ENCODE peak calls at places on chromosomes 2 and 18, in six cellular contexts. R is bronchial epithelial cell, S is astrocyte, E is brain microvascular endothelial cell, B is BJ, I is HCT116. F is an unnamed sample. For H3K36me3, the result is how much of the 10 kb centered on the place peaks cover.

GRCh38 chr2:28639836-28640235 is 111.8 kb upstream of the PPP1CB start:
- DNase-seq in I (no peak), E (no peak), B (no peak), R (peak), S (no peak), F (peak)

GRCh38 chr18:25351773-25352628 is at the start of gene ZNF521:
- DNase-seq in S (peak), I (peak), R (peak), B (no peak), E (peak), F (peak)

GRCh38 chr2:175154670-175155082 is 13.3 kb downstream of the ATF2 start:
- DNase-seq in B (no peak), E (peak), I (peak), S (peak), R (peak), F (no peak)

GRCh38 chr2:167480232-167480985 is 592.1 kb downstream of the XIRP2 start:
- DNase-seq in I (no peak), S (no peak), E (no peak), R (no peak), B (no peak), F (no peak)

GRCh38 chr2:59025157-59025757 is 784.1 kb upstream of the FANCL start:
- DNase-seq in E (peak), I (peak), S (no peak), R (peak), B (no peak), F (no peak)

GRCh38 chr2:47501374-47502200 is 98.6 kb downstream of the MSH2 start:
- DNase-seq in R (peak), E (peak), B (no peak), I (no peak), S (peak), F (peak)

GRCh38 chr2:138615257-138615656 is 113.7 kb downstream of the SPOPL start:
- DNase-seq in B (no peak), R (peak), I (no peak), E (peak), S (peak), F (peak)

GRCh38 chr2:11667866-11668637 is 1.9 kb downstream of the NTSR2 start:
- DNase-seq in R (no peak), B (no peak), E (no peak), I (no peak), S (no peak), F (no peak)

GRCh38 chr2:27989149-27989548 is 98.6 kb downstream of the BABAM2 start:
- DNase-seq in S (peak), B (no peak), R (peak), E (no peak), I (peak), F (peak)

GRCh38 chr18:49961271-49961670 is 147.9 kb upstream of the ACAA2 start:
- DNase-seq in I (no peak), E (no peak), S (no peak), B (no peak), R (no peak), F (no peak)

GRCh38 chr2:203328735-203329549 is 748 bp downstream of the ABI2 start:
- DNase-seq in I (no peak), R (peak), B (no peak), E (peak), S (peak), F (no peak)

GRCh38 chr2:229728360-229728759 is 14.0 kb upstream of the DNER start:
- DNase-seq in B (no peak), S (no peak), I (no peak), E (no peak), R (peak), F (no peak)

GRCh38 chr2:239181074-239181581 is 219.7 kb downstream of the HDAC4 start:
- DNase-seq in B (no peak), E (no peak), S (no peak), I (no peak), R (no peak), F (no peak)

GRCh38 chr2:167212054-167212648 is 323.9 kb downstream of the XIRP2 start:
- DNase-seq in R (peak), B (no peak), I (peak), E (peak), S (peak), F (no peak)

GRCh38 chr2:7773362-7773973 is 856.3 kb downstream of the RNF144A start:
- DNase-seq in I (peak), B (no peak), E (no peak), R (peak), S (peak), F (peak)

GRCh38 chr2:146246017-146246733 is 1598.7 kb upstream of the ACVR2A start:
- DNase-seq in E (peak), S (peak), I (no peak), B (no peak), R (peak), F (no peak)

GRCh38 chr18:48802543-48803428 is 148.0 kb downstream of the SMAD7 start:
- DNase-seq in S (no peak), I (no peak), E (no peak), B (no peak), R (no peak), F (no peak)

GRCh38 chr18:48634975-48635374 is 96.1 kb downstream of the CTIF start:
- DNase-seq in I (no peak), E (no peak), R (no peak), S (no peak), B (no peak), F (no peak)

GRCh38 chr2:83368461-83368860 is 1090.6 kb downstream of the SUCLG1 start:
- DNase-seq in I (no peak), S (no peak), E (no peak), B (no peak), R (no peak), F (no peak)

GRCh38 chr2:20125164-20125563 is 73.7 kb upstream of the LAPTM4A start:
- DNase-seq in I (no peak), S (no peak), E (no peak), R (no peak), B (no peak), F (no peak)

GRCh38 chr2:101361519-101361918 is 25.8 kb downstream of the CREG2 start:
- DNase-seq in I (no peak), E (no peak), R (no peak), B (no peak), S (no peak), F (no peak)

GRCh38 chr2:33134086-33134763 is 187.5 kb downstream of the LTBP1 start:
- DNase-seq in I (peak), B (peak), R (peak), E (peak), S (peak), F (peak)

GRCh38 chr2:198273670-198274069 is 469.3 kb downstream of the PLCL1 start:
- DNase-seq in B (no peak), S (peak), E (no peak), R (peak), I (no peak), F (no peak)

GRCh38 chr2:101007415-101008345 is 5.6 kb downstream of the RPL31 start:
- DNase-seq in I (no peak), R (no peak), B (no peak), E (no peak), S (no peak), F (no peak)

GRCh38 chr2:45898819-45899218 is 247.3 kb downstream of the PRKCE start:
- DNase-seq in S (no peak), I (no peak), E (no peak), R (no peak), B (no peak), F (no peak)

GRCh38 chr2:105755895-105756294 is 11.2 kb downstream of the NCK2 start:
- DNase-seq in R (peak), B (no peak), E (no peak), S (no peak), I (no peak), F (no peak)

GRCh38 chr2:112962308-112963175 is 15.3 kb upstream of the IL36G start:
- DNase-seq in B (no peak), I (no peak), S (no peak), E (no peak), R (peak), F (no peak)

GRCh38 chr18:24051256-24051947 is 36.8 kb downstream of the TTC39C start:
- DNase-seq in E (peak), R (peak), I (no peak), S (peak), B (no peak), F (no peak)

GRCh38 chr18:65906621-65907034 is 155.8 kb downstream of the CDH7 start:
- DNase-seq in B (no peak), E (no peak), S (no peak), I (no peak), R (no peak), F (no peak)

GRCh38 chr2:172230783-172231446 is 128.2 kb upstream of the DLX2 start:
- DNase-seq in S (peak), R (peak), I (no peak), B (no peak), E (no peak), F (no peak)

GRCh38 chr2:191376981-191377629 is 131.9 kb downstream of the MYO1B start:
- DNase-seq in B (peak), E (peak), S (peak), R (peak), I (peak), F (peak)

GRCh38 chr2:71938108-71938507 is 209.6 kb downstream of the CYP26B1 start:
- DNase-seq in B (no peak), I (no peak), R (no peak), S (no peak), E (no peak), F (no peak)

GRCh38 chr2:191894681-191895147 is 47.8 kb upstream of the CAVIN2 start:
- DNase-seq in R (peak), I (peak), B (peak), S (peak), E (peak), F (peak)

GRCh38 chr2:117917223-117917917 is 96.5 kb downstream of the CCDC93 start:
- DNase-seq in E (no peak), I (no peak), R (peak), B (no peak), S (no peak), F (no peak)

GRCh38 chr18:74526478-74526877 is 7.8 kb upstream of the CNDP1 start:
- DNase-seq in I (no peak), R (peak), E (no peak), S (no peak), B (no peak), F (no peak)

GRCh38 chr2:47905454-47906260 is 641 bp downstream of the FBXO11 start:
- DNase-seq in I (no peak), B (no peak), E (peak), S (peak), R (no peak), F (no peak)

DNA sequence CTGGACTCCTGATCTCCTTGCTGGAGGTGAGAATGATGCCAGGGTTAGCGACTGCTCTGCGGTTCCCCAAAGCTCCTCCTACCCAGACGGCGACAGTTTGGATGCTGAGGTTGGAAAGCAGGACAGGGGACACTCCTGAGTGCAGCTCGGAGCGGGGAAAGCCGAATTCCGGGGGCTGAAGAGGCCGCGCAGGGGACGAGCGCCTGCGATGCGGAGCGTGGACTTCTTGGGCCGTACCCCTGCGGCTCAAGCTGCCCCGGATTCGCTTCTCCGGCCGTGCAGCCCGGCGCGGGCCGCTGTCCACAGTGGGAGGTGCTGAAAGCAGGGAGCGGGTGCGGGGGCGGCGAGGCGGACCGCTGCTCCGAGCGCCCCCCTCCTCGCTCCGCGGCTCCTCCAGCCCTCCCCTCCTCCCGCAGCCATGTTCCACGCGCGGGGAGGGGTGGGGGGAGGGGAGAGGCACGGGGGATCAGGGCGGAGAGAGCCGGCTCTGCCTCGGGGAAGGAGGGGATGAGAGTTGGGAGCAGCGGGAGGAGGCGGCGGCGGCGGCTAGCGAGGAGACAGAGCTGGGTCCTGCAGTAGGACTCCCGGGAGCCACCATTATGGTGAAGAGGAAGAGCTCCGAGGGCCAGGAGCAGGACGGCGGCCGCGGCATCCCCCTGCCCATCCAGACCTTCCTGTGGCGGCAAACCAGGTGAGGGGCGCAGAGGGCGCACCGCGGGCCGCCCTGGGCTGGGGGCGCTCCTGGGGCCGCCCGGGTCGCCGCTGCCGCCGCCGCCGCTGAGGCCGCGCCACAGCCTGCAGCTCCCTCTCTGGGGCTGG is at the start of gene UNC80:
- DNase-seq in S (peak), E (peak), R (peak), B (no peak), I (no peak), F (no peak)
- H3K4me3 ChIP-seq in S (peak), E (peak), R (peak), B (peak), I (no peak), F (peak)

DNA sequence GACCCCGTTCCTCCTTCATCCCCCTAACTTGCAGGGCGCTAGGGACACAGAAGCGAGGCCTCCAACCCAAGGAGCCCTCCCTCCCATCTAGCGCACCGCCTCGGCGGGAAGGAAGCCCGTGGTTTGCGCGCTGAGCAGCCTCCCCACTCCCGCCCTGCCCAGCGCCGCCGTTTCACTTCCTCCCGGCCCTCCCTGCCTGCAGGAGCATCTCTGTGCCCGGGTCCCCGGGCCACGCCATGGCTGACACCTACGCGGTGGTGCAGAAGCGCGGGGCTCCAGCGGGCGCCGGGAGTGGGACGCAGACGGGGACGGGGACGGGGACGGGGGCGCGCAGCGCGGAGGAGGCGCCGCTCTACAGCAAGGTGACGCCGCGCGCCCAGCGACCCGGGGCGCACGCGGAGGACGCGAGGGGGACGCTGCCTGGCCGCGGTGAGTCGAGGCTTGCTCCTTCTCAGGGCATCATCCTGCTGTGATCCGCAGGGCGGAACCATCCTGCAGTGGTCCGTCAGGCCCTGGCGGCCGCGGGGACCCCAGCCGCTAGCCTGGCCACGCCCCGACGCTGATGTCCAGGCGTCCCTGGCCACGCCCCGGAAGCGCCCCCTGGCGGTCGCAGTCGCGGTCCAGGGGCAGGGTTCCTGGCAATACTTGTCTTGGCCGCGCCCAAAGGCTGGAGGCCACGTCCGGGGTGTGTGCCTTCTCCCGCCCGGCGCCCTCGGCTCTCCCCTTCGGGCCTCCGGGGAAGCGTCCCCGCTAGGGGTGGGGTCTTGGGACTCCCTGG is 16.4 kb downstream of the PTPN18 start:
- DNase-seq in B (no peak), E (peak), I (peak), S (peak), R (peak), F (no peak)
- TF ChIP-seq CTCF in B (peak), E (peak), I (peak), S (peak), R (peak), F (peak)

DNA sequence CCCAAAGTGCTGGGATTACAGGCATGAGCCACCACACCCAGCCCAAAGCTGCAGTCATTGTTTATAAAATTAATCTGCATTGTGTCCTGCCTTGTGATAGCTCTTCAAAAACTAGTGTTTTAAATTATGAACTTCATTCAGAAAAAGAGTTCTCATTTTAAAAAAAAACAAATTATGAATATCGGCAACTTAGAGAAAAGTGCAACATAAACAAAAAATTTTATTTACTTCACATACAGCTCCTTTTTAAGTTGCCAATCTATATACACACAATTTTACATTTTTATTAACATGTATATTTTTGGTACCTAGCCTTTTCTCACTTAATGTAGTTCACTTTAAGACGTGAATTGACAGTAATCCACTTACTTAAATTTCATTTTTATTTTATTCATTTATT is 46.9 kb downstream of the GEMIN6 start:
- DNase-seq in S (no peak), E (no peak), I (no peak), B (no peak), R (no peak), F (no peak)
- H3K36me3 ChIP-seq in S (under half), E (under half), I (under half), B (under half), R (under half), F (under half)

DNA sequence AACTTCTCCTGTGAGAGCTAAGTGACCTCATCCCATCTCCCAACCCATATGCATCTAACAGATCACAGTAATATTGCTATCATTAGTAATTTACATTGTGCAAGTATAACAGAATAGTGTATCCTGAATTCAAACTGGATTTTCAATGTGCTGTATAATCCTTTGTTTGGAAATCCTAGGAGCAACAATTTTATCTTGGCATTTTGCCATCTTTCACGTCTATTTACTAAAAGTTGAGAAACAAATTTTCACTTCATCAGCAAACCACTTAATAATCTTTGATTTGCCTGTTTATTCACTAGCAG is 3.8 kb downstream of the HNRNPLL start:
- DNase-seq in S (no peak), R (peak), I (no peak), E (no peak), B (no peak), F (no peak)
- H3K4me3 ChIP-seq in S (no peak), R (no peak), I (no peak), E (no peak), B (no peak), F (no peak)

DNA sequence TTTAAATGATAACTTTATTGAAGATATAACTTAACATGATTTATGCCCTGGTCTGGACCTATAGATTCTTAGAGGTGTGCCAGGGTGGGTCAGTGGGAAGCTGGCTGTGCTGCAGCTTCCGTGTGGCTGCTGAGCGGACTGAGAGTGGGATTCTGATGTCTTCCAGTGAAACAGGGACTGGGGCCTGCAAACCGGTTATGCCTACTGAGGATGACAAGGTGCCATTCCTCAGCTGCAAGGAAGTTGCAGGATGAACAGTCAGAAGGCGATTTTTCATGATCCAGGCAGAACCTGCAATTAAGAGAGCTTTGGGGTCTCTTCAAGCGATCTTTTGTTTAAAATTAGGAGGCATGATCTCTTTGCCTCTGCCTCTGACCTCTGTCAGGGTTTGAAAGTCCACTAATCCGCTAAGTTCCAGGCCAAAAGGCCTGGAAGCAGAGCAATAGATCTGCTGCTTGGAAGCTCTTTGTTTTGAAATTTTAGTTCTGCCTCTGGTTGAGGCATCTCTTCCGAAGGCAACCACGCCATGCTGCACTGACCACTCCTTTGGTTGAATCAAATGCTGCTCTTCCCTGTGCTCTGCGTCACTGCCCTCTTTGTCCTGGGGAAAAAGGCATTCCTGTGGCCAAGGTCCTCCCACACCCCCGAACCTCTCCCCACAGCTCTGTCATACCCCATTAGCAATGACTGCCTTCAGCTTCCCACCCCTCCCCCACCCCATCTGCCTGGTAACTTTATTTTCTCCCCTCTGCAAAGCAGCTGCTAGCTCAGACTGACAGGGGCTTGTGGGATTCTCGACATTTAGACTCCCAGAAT is 2.0 kb downstream of the TMEM169 start:
- DNase-seq in E (peak), B (no peak), R (no peak), I (no peak), S (peak), F (peak)
- TF ChIP-seq CTCF in E (no peak), B (no peak), R (no peak), I (no peak), S (no peak), F (no peak)

GRCh38 chr2:86031606-86032005 is 74.1 kb downstream of the POLR1A start:
- DNase-seq in B (no peak), E (no peak), S (no peak), R (no peak), I (no peak), F (no peak)
- H3K36me3 ChIP-seq in B (under half), E (half or more), S (under half), R (under half), I (half or more), F (under half)

GRCh38 chr2:159714586-159714930 is 2.3 kb downstream of the MARCHF7 start:
- DNase-seq in I (no peak), S (no peak), E (no peak), R (no peak), B (no peak), F (no peak)
- H3K4me3 ChIP-seq in I (no peak), S (peak), E (peak), R (no peak), B (no peak), F (no peak)

GRCh38 chr2:159680692-159681091 is 31.6 kb upstream of the MARCHF7 start:
- DNase-seq in S (no peak), E (no peak), B (no peak), R (no peak), I (no peak), F (no peak)

GRCh38 chr2:159677654-159678053 is 34.7 kb upstream of the MARCHF7 start:
- DNase-seq in E (no peak), S (no peak), R (peak), B (no peak), I (no peak), F (no peak)
- TF ChIP-seq CTCF in E (no peak), S (peak), R (no peak), B (peak), I (peak), F (no peak)

DNA sequence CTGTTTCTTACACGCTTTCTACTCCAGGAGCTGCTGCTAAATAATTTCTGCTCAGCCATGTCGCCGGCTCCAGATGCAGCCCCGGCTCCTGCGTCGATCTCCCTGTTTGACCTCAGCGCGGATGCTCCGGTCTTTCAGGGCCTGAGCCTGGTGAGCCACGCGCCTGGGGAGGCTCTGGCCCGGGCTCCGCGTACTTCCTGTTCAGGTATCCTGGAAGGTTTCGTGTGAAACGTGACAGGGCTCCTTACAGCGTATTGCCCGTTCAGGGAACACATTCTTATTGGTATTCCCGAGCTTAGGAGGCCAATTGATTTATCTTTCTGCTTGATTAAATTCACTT is 565 bp downstream of the ANKZF1 start:
- DNase-seq in I (no peak), R (peak), E (peak), S (peak), B (no peak), F (no peak)
- H3K36me3 ChIP-seq in I (under half), R (under half), E (under half), S (under half), B (under half), F (under half)